ENCODE peak calls at places on chromosome 16, in five cellular contexts. F, B, Q, O and E are unnamed samples. For H3K27me3, the result is how much of the 10 kb centered on the place peaks cover.

GRCh38 chr16:70602831-70603230 is 43.5 kb upstream of the IL34 start:
- DNase-seq in F (no peak), B (no peak), Q (no peak), O (no peak), E (no peak)

GRCh38 chr16:67283826-67284555 is 4.7 kb downstream of the PLEKHG4 start:
- DNase-seq in F (no peak), B (no peak), Q (no peak), O (no peak), E (no peak)

GRCh38 chr16:23435500-23435899 is 17.5 kb downstream of the COG7 start:
- DNase-seq in F (peak), B (peak), Q (peak), O (no peak), E (no peak)

GRCh38 chr16:17885659-17886200 is 415.0 kb upstream of the XYLT1 start:
- DNase-seq in F (no peak), B (no peak), Q (no peak), O (no peak), E (peak)

GRCh38 chr16:12833939-12834338 is 30.3 kb upstream of the CPPED1 start:
- DNase-seq in F (no peak), B (peak), Q (no peak), O (no peak), E (peak)

GRCh38 chr16:28561557-28562187 is 8.0 kb downstream of the SGF29 start:
- DNase-seq in F (no peak), B (no peak), Q (no peak), O (no peak), E (no peak)

GRCh38 chr16:22787456-22788189 is 26.3 kb upstream of the HS3ST2 start:
- DNase-seq in F (peak), B (peak), Q (no peak), O (no peak), E (peak)

GRCh38 chr16:89257757-89258465 is 40.4 kb downstream of the ZNF778 start:
- DNase-seq in F (no peak), B (no peak), Q (no peak), O (no peak), E (no peak)

GRCh38 chr16:83549836-83550569 is 257.8 kb upstream of the HSBP1 start:
- DNase-seq in F (no peak), B (no peak), Q (no peak), O (no peak), E (no peak)

GRCh38 chr16:88747588-88748301 is 37.3 kb downstream of the PIEZO1 start:
- DNase-seq in F (no peak), B (peak), Q (no peak), O (no peak), E (no peak)

GRCh38 chr16:23508589-23509440 is 1.5 kb downstream of the GGA2 start:
- DNase-seq in F (no peak), B (no peak), Q (no peak), O (no peak), E (peak)

GRCh38 chr16:16861546-16861945 is 482.6 kb downstream of the NPIPA7 start:
- DNase-seq in F (peak), B (no peak), Q (no peak), O (no peak), E (peak)

GRCh38 chr16:24689128-24689527 is 40.3 kb upstream of the TNRC6A start:
- DNase-seq in F (peak), B (no peak), Q (no peak), O (no peak), E (peak)

GRCh38 chr16:86519649-86520316 is 9.5 kb downstream of the FOXF1 start:
- DNase-seq in F (peak), B (no peak), Q (no peak), O (no peak), E (no peak)

GRCh38 chr16:50593410-50594139 is 45.4 kb downstream of the NKD1 start:
- DNase-seq in F (no peak), B (no peak), Q (no peak), O (no peak), E (no peak)

GRCh38 chr16:70478912-70479341 is 24.5 kb downstream of the FCSK start:
- DNase-seq in F (no peak), B (no peak), Q (no peak), O (no peak), E (no peak)

GRCh38 chr16:86877835-86878234 is 299.5 kb downstream of the FOXL1 start:
- DNase-seq in F (no peak), B (no peak), Q (no peak), O (no peak), E (no peak)

GRCh38 chr16:22642689-22643088 is 132.0 kb downstream of the NPIPB5 start:
- DNase-seq in F (no peak), B (no peak), Q (no peak), O (no peak), E (no peak)

GRCh38 chr16:5016967-5017677 is 16.6 kb downstream of the NAGPA start:
- DNase-seq in F (no peak), B (no peak), Q (no peak), O (no peak), E (no peak)

GRCh38 chr16:31460582-31461002 is 1.3 kb downstream of the ARMC5 start:
- DNase-seq in F (peak), B (peak), Q (no peak), O (no peak), E (peak)

GRCh38 chr16:19583665-19584300 is 28.3 kb downstream of the VPS35L start:
- DNase-seq in F (peak), B (no peak), Q (no peak), O (no peak), E (peak)

GRCh38 chr16:87582221-87582965 is 19.9 kb upstream of the JPH3 start:
- DNase-seq in F (peak), B (peak), Q (peak), O (no peak), E (peak)

GRCh38 chr16:68284847-68285246 is 20.5 kb downstream of the SLC7A6 start:
- DNase-seq in F (no peak), B (no peak), Q (no peak), O (no peak), E (no peak)

GRCh38 chr16:10989494-10989893 is 45.1 kb downstream of the CLEC16A start:
- DNase-seq in F (no peak), B (no peak), Q (no peak), O (no peak), E (no peak)

GRCh38 chr16:89407282-89407924 is 83.0 kb downstream of the ANKRD11 start:
- DNase-seq in F (no peak), B (no peak), Q (no peak), O (no peak), E (no peak)

GRCh38 chr16:68386628-68387027 is 61.7 kb downstream of the SMPD3 start:
- DNase-seq in F (no peak), B (no peak), Q (no peak), O (no peak), E (no peak)

GRCh38 chr16:23518435-23518891 is 8.2 kb upstream of the GGA2 start:
- DNase-seq in F (peak), B (no peak), Q (no peak), O (no peak), E (no peak)

GRCh38 chr16:11039726-11040125 is 95.4 kb downstream of the CLEC16A start:
- DNase-seq in F (no peak), B (no peak), Q (no peak), O (no peak), E (no peak)

GRCh38 chr16:22318690-22319358 is 21.6 kb downstream of the POLR3E start:
- DNase-seq in F (peak), B (no peak), Q (no peak), O (no peak), E (no peak)

GRCh38 chr16:80014241-80014939 is 413.9 kb upstream of the MAF start:
- DNase-seq in F (no peak), B (peak), Q (no peak), O (no peak), E (peak)

GRCh38 chr16:76947694-76948093 is 243.3 kb upstream of the MON1B start:
- DNase-seq in F (no peak), B (no peak), Q (no peak), O (no peak), E (no peak)

GRCh38 chr16:3523281-3523680 is 22.5 kb downstream of the CLUAP1 start:
- DNase-seq in F (no peak), B (no peak), Q (no peak), O (no peak), E (no peak)

GRCh38 chr16:54931757-54932660 is 1.3 kb downstream of the IRX5 start:
- DNase-seq in F (no peak), B (no peak), Q (no peak), O (no peak), E (no peak)

GRCh38 chr16:50692999-50693781 is at the start of gene NOD2:
- DNase-seq in F (no peak), B (no peak), Q (no peak), O (no peak), E (peak)

GRCh38 chr16:68319185-68319908 is 8.5 kb downstream of the PRMT7 start:
- DNase-seq in F (peak), B (no peak), Q (no peak), O (no peak), E (no peak)

GRCh38 chr16:2468142-2468724 is 2.9 kb upstream of the NTN3 start:
- DNase-seq in F (peak), B (peak), Q (no peak), O (no peak), E (no peak)

GRCh38 chr16:2467301-2468141 is 3.6 kb upstream of the NTN3 start:
- DNase-seq in F (peak), B (no peak), Q (peak), O (no peak), E (peak)

GRCh38 chr16:2464333-2464732 is 4.4 kb downstream of the TEDC2 start:
- DNase-seq in F (no peak), B (no peak), Q (no peak), O (no peak), E (no peak)

GRCh38 chr16:2466667-2467300 is 4.3 kb upstream of the NTN3 start:
- DNase-seq in F (no peak), B (no peak), Q (no peak), O (no peak), E (no peak)

GRCh38 chr16:2465653-2466415 is 5.3 kb upstream of the NTN3 start:
- DNase-seq in F (no peak), B (no peak), Q (no peak), O (no peak), E (no peak)
- TF ChIP-seq CTCF in F (peak), B (no peak), Q (no peak), O (no peak), E (no peak)

GRCh38 chr16:84878770-84879169 is 59.0 kb downstream of the CRISPLD2 start:
- DNase-seq in F (no peak), B (no peak), Q (no peak), O (no peak), E (no peak)
- H3K27ac ChIP-seq in F (no peak), B (peak), Q (no peak), O (peak), E (no peak)

GRCh38 chr16:49276646-49277385 is 4.8 kb downstream of the CBLN1 start:
- DNase-seq in F (no peak), B (no peak), Q (no peak), O (no peak), E (no peak)
- H3K27me3 ChIP-seq in F (half or more), B (under half), Q (under half), O (under half), E (half or more)

DNA sequence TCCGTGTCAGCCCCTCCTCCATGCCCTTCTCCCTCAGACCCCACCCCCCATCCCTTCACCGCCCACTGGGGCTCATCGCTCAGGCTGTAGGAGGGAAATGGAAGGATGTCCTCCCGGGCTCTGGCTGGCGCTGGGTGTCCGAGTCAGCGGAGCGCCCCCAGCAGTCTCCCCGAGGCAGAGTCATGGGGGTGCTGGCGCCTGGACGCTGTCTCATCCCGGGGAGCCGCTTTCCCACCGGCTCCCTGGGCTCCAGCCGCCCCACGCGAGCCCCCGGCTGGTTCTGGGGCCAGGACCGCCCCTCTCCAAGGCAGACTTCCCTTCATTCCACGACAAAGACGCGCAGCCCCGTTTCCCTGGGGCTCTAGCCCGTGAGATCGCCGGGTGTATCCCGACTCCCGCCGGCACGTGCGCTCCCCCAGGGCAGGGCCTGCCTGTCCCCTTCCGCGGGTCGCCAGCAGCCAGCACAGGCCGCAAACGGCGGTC is 398 bp upstream of the ANTKMT start:
- DNase-seq in F (peak), B (no peak), Q (no peak), O (no peak), E (peak)
- TF ChIP-seq CTCF in F (peak), B (peak), Q (no peak), O (no peak), E (no peak)

GRCh38 chr16:81458149-81458669 is 13.6 kb downstream of the CMIP start:
- DNase-seq in F (no peak), B (no peak), Q (no peak), O (no peak), E (no peak)
- H3K27ac ChIP-seq in F (no peak), B (no peak), Q (no peak), O (peak), E (peak)